ENCODE peak calls at places on chromosomes 12 and 14, in six cellular contexts. Q is skeletal muscle cell, A is BJ, I is A673, L is astrocyte, G is PC-3. F is an unnamed sample.

GRCh38 chr12:122067966-122068365 is 10.6 kb upstream of the MLXIP start:
- DNase-seq in Q (peak), A (no peak), I (no peak), L (peak), G (no peak), F (no peak)

GRCh38 chr14:89337912-89338311 is 79.1 kb downstream of the FOXN3 start:
- DNase-seq in Q (no peak), A (no peak), I (no peak), L (no peak), G (no peak), F (no peak)

GRCh38 chr12:89731614-89732013 is 23.0 kb upstream of the ATP2B1 start:
- DNase-seq in Q (peak), A (no peak), I (peak), L (peak), G (peak), F (peak)

GRCh38 chr12:53004178-53004577 is 2.1 kb upstream of the EIF4B start:
- DNase-seq in Q (no peak), A (no peak), I (no peak), L (no peak), G (peak), F (peak)

GRCh38 chr14:96598332-96598928 is 96.2 kb downstream of the PAPOLA start:
- DNase-seq in Q (no peak), A (no peak), I (no peak), L (no peak), G (no peak), F (no peak)

GRCh38 chr14:95340201-95340697 is 20.5 kb upstream of the CLMN start:
- DNase-seq in Q (no peak), A (no peak), I (peak), L (no peak), G (no peak), F (peak)

GRCh38 chr12:89073659-89074058 is 278.6 kb downstream of the DUSP6 start:
- DNase-seq in Q (no peak), A (no peak), I (no peak), L (no peak), G (no peak), F (no peak)

GRCh38 chr12:104456950-104457745 is 400 bp downstream of the CHST11 start:
- DNase-seq in Q (peak), A (no peak), I (peak), L (peak), G (peak), F (peak)

GRCh38 chr12:77973579-77973978 is 142.9 kb downstream of the NAV3 start:
- DNase-seq in Q (no peak), A (no peak), I (no peak), L (no peak), G (no peak), F (no peak)

GRCh38 chr12:67155863-67156262 is 113.3 kb upstream of the CAND1 start:
- DNase-seq in Q (peak), A (no peak), I (peak), L (peak), G (peak), F (peak)

GRCh38 chr12:78181544-78182162 is 351.0 kb downstream of the NAV3 start:
- DNase-seq in Q (no peak), A (no peak), I (peak), L (no peak), G (peak), F (peak)

GRCh38 chr12:78470354-78471195 is 394.0 kb upstream of the SYT1 start:
- DNase-seq in Q (peak), A (no peak), I (peak), L (peak), G (peak), F (peak)

GRCh38 chr12:121223283-121223946 is 13.5 kb downstream of the P2RX4 start:
- DNase-seq in Q (no peak), A (no peak), I (no peak), L (no peak), G (no peak), F (peak)

GRCh38 chr14:32230695-32231280 is 27.7 kb upstream of the RNU6-8 start:
- DNase-seq in Q (peak), A (peak), I (no peak), L (peak), G (peak), F (peak)

GRCh38 chr14:104975481-104976197 is 2.5 kb downstream of the AHNAK2 start:
- DNase-seq in Q (no peak), A (no peak), I (no peak), L (no peak), G (no peak), F (no peak)

GRCh38 chr14:64966976-64967375 is 5.2 kb downstream of the RAB15 start:
- DNase-seq in Q (no peak), A (no peak), I (no peak), L (no peak), G (peak), F (peak)

GRCh38 chr14:85085981-85086380 is 444.0 kb upstream of the FLRT2 start:
- DNase-seq in Q (no peak), A (no peak), I (no peak), L (no peak), G (no peak), F (no peak)

GRCh38 chr14:102579696-102580551 is 12.5 kb upstream of the RCOR1 start:
- DNase-seq in Q (no peak), A (peak), I (peak), L (peak), G (peak), F (peak)

GRCh38 chr14:32681598-32681997 is 257.1 kb upstream of the NPAS3 start:
- DNase-seq in Q (no peak), A (no peak), I (no peak), L (no peak), G (peak), F (peak)

GRCh38 chr12:114340231-114340630 is 65.7 kb downstream of the TBX5 start:
- DNase-seq in Q (peak), A (no peak), I (no peak), L (no peak), G (no peak), F (no peak)

GRCh38 chr14:68195126-68195525 is 375.5 kb downstream of the RAD51B start:
- DNase-seq in Q (no peak), A (no peak), I (no peak), L (no peak), G (peak), F (no peak)

GRCh38 chr14:100535287-100536131 is 51.7 kb downstream of the BEGAIN start:
- DNase-seq in Q (no peak), A (no peak), I (no peak), L (no peak), G (no peak), F (no peak)

GRCh38 chr14:68896132-68896531 is 83.0 kb downstream of the ACTN1 start:
- DNase-seq in Q (no peak), A (no peak), I (no peak), L (no peak), G (no peak), F (no peak)

GRCh38 chr12:130044991-130045621 is 117.2 kb upstream of the FZD10 start:
- DNase-seq in Q (no peak), A (no peak), I (no peak), L (no peak), G (no peak), F (no peak)

GRCh38 chr14:48251290-48251689 is 575.9 kb upstream of the MDGA2 start:
- DNase-seq in Q (no peak), A (no peak), I (no peak), L (no peak), G (no peak), F (no peak)

GRCh38 chr14:38238881-38239280 is 17.0 kb downstream of the CLEC14A start:
- DNase-seq in Q (no peak), A (no peak), I (peak), L (no peak), G (no peak), F (no peak)

DNA sequence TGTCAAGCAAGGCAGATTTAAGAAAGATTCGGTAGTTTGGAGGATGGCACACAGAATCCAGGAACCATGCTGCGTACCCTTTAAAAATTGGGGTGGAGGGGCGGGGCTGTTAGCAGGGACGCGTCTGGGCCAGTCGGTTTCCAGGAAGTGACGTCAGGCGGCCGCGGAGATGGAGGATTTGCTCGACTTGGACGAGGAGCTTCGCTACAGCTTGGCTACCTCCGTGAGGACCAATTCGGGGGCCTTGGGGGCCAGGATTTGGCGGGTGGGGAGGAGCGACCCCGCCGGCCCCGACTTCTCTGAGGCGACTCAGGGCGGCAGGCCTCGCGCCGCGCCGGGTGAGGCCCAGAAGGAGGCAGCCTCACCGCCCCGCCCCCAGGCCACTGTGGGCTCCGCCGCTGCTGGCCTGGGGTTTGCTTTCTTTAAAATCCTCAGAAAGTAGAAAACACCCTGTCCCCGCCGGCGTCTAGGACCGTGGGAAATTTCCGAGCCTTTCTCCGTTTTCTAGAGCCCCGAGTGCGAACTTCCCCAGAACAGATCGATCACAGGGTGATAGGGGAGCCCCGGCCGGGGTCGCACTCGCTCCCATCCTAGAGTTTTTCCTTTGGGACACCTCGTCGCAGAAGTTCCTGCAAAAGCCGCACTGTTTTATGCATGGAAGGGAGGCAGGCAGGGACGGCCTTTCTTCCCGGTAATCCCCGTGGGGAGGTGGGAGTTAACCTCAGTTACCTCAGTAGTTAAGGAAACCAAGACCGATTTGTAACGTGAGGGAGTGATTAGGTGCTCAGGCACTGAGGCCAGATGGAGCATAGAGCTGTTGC is at the start of gene IFT43:
- DNase-seq in Q (no peak), A (no peak), I (peak), L (peak), G (peak), F (peak)
- H3K4me3 ChIP-seq in Q (peak), A (peak), I (peak), L (peak), G (peak), F (peak)

DNA sequence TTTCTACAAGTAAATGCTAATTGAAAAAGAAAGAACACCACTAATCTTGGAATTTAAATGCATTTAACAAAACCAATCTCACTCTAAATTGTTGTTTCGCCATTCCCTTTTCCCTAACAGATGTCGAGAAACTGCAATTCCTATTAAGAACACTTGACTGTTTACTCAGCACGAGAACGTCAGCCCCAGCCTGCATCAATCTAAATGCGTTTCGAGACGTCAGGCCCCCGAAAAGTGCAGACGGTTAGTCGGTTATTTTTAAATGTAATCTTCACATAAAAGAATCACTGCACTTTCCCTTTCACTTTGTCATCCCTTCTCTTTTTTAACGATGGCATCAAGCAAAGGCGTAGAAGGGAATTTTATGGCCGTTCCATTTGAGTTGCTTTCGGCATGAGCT is 837.6 kb downstream of the VRK1 start:
- DNase-seq in Q (no peak), A (no peak), I (peak), L (no peak), G (peak), F (peak)
- H3K4me3 ChIP-seq in Q (peak), A (no peak), I (peak), L (no peak), G (peak), F (no peak)

GRCh38 chr14:24434676-24435075 is 4.9 kb downstream of the KHNYN start:
- DNase-seq in Q (no peak), A (no peak), I (no peak), L (no peak), G (no peak), F (no peak)

GRCh38 chr14:24430143-24430681 is 458 bp downstream of the KHNYN start:
- DNase-seq in Q (peak), A (no peak), I (peak), L (peak), G (peak), F (peak)

GRCh38 chr14:24430682-24431568 is 1.2 kb downstream of the KHNYN start:
- DNase-seq in Q (peak), A (no peak), I (peak), L (no peak), G (peak), F (peak)

GRCh38 chr14:24431569-24432258 is 2.0 kb downstream of the KHNYN start:
- DNase-seq in Q (peak), A (peak), I (peak), L (peak), G (peak), F (peak)

GRCh38 chr14:24432259-24433131 is 2.7 kb downstream of the KHNYN start:
- DNase-seq in Q (no peak), A (no peak), I (no peak), L (no peak), G (no peak), F (no peak)
- H3K4me3 ChIP-seq in Q (peak), A (peak), I (no peak), L (no peak), G (peak), F (peak)

DNA sequence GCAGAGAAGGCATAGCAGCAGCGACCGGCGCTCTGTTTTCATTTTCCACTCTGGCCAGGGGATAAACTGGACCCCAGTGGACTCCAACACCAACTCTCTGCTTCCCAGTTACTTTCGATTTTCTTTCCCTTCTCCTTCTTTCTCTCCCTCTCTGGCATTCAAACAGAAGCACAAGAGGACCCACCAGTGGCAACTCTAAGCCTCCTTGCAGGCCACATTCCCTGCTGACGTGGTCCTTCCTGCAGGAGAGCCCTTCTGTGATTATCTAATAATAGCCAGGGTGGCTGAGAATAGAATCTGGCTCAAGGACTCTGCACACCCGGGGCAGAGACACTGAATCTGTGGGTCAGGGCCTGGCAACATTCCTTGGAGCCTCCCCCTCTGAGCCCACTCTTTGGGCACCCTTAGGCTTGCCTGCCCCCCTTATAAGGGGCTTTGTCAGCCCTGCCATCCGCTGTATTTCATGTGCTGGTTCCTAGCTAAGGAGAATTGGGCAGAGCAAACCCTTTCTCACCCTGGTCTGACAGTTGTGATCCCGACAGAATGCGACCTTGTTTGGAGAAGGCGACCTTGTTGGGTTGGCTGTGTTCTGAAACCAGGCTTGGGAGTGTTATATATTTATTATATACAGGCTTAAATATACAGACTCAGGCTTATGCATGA is 8.2 kb upstream of the HOXC6 start:
- DNase-seq in Q (no peak), A (no peak), I (no peak), L (no peak), G (no peak), F (no peak)
- H3K4me3 ChIP-seq in Q (peak), A (no peak), I (peak), L (no peak), G (no peak), F (no peak)

GRCh38 chr12:26941251-26941650 is 3.0 kb downstream of the FGFR1OP2 start:
- DNase-seq in Q (no peak), A (no peak), I (no peak), L (no peak), G (no peak), F (no peak)
- H3K4me3 ChIP-seq in Q (no peak), A (no peak), I (no peak), L (no peak), G (peak), F (no peak)

GRCh38 chr14:76955575-76956252 is 72.8 kb downstream of the IRF2BPL start:
- DNase-seq in Q (no peak), A (no peak), I (peak), L (peak), G (peak), F (peak)

GRCh38 chr14:76954791-76955190 is 73.7 kb downstream of the IRF2BPL start:
- DNase-seq in Q (no peak), A (no peak), I (no peak), L (no peak), G (no peak), F (no peak)

GRCh38 chr14:76951149-76951548 is 77.4 kb downstream of the IRF2BPL start:
- DNase-seq in Q (no peak), A (no peak), I (no peak), L (peak), G (no peak), F (no peak)

GRCh38 chr14:76954371-76954770 is 74.1 kb downstream of the IRF2BPL start:
- DNase-seq in Q (no peak), A (no peak), I (no peak), L (no peak), G (peak), F (no peak)

DNA sequence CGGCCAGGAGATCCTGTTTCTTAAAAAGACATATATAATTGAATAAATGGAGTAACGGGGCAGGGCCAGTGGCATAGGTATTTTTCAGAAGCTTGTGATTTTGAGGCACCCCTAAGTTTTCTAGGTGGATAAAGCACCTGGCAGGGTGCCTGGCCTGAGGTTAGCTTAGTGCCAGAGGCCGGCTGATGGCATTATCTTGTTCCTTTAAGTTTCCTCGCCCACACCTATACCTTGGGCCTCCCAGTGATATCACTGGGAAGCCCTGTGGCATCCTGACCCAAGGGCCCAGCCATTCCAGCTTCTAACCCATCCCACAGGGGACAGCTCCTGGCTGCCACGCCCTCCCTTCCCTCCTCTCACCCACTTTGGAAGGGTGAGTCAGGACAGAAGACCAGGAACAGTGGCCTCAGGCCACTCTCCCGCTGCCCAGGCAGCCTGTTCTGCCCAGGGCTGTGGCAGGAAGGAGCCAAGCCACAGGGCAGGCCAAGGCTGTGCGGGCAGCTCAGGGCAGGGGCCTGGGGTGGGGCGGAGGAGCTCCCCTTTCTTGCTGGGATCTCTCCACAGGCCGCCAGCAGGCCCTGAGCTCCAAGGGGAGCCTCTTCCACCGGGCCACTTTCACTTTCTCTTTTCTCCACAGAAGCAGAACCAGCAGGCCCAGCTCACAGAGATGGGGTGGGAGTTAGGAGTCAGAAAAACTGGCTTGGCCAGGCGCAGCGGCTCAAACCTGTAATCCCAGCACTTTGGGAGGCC is 75.1 kb downstream of the IRF2BPL start:
- DNase-seq in Q (no peak), A (peak), I (peak), L (peak), G (peak), F (peak)
- H3K4me3 ChIP-seq in Q (no peak), A (peak), I (no peak), L (peak), G (peak), F (no peak)

GRCh38 chr14:24135584-24135833 is 485 bp upstream of the PSME1 start:
- DNase-seq in Q (no peak), A (no peak), I (no peak), L (no peak), G (no peak), F (no peak)

GRCh38 chr14:24133730-24134129 is 2.3 kb upstream of the PSME1 start:
- DNase-seq in Q (no peak), A (no peak), I (no peak), L (no peak), G (no peak), F (no peak)

GRCh38 chr14:24137529-24138395 is 1.8 kb downstream of the PSME1 start:
- DNase-seq in Q (no peak), A (no peak), I (no peak), L (no peak), G (no peak), F (no peak)

GRCh38 chr14:24136684-24137528 is 912 bp downstream of the PSME1 start:
- DNase-seq in Q (no peak), A (no peak), I (no peak), L (no peak), G (peak), F (no peak)

DNA sequence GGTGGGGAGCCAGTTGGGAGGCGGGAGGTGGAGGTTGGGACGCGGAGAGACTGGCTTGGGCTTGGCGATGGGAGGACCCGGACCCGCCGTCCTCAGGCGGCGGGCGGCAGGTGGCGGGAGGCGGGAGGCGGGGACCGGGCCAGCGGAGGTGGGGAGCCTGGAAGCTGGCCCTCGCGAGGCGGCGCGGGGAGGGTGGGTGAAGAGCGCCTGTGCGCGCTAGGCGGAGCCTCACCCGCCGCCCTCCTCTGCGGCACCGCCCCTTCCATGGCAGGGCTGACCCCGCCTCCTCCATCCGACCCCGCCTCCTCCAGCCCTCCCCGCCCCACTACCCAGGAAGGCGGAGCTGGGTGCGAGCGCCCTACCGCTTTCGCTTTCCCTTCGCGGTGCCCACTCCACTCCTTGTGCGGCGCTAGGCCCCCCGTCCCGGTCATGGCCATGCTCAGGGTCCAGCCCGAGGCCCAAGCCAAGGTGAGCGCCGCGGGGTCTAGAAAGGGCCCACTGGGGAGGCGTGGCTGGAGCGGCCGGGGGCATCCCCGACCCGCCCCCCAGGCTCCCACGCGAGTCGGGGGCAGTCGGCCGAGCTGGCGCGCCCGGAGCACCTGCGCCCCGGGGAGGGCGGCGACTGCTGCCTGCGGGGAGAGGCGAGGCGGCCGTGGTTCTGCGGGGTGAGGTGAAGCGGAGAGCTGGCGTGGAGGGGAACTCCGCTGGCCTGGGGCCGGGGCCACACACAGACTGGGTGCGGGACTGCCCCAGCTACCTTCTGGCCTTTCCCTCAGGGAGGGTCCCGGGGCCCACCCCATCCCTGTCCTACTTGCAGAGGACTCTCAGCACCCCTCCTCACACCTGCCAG is at the start of gene PSME1:
- DNase-seq in Q (peak), A (peak), I (peak), L (peak), G (peak), F (peak)
- H3K4me3 ChIP-seq in Q (peak), A (peak), I (peak), L (peak), G (peak), F (peak)